ENCODE peak calls at places on chromosomes 13 and 19, in ten cellular contexts. A is GM12865; B is NCI-H2171 treated with DMSO at 0.1 percent for 48 hours; N is stimulated activated CD8-positive, alpha-beta memory T cell treated with anti-CD3 and anti-CD28 coated beads, Interleukin-12 subunit alpha, Interleukin-12 subunit beta, amount 100 ng/mL, for 4 hours; D is activated naive CD4-positive, alpha-beta T cell treated with Interleukin-2 at 50 U/mL for 16 hours; S is stimulated activated CD4-positive, alpha-beta T cell treated with anti-CD3 and anti-CD28 coated beads, Interleukin-15, amount 100 ng/mL, for 24 hours; T is neural crest cell; P is CD4-positive, alpha-beta T cell; M is activated CD8-positive, alpha-beta memory T cell treated with anti-CD3 and anti-CD28 coated beads for 1 hour; R is GOT3. K is an unnamed sample.

GRCh38 chr13:52454459-52454824 is 836 bp upstream of the CKAP2 start:
- DNase-seq in M (no peak), A (peak), P (no peak), T (no peak), D (peak), N (no peak), B (peak), S (peak), R (no peak), K (no peak)

GRCh38 chr19:53823380-53824120 is 564 bp downstream of the NLRP12 start:
- DNase-seq in B (no peak), T (no peak), S (no peak), A (no peak), D (no peak), R (no peak), M (no peak), P (no peak), N (no peak), K (no peak)

GRCh38 chr19:51059715-51060114 is 5.2 kb downstream of the KLK13 start:
- DNase-seq in M (no peak), R (no peak), B (no peak), S (no peak), D (no peak), A (no peak), P (no peak), N (no peak), T (no peak), K (no peak)

GRCh38 chr13:76157926-76158325 is 521.8 kb downstream of the LMO7 start:
- DNase-seq in T (no peak), D (no peak), S (no peak), M (no peak), R (no peak), N (no peak), P (no peak), A (no peak), B (no peak), K (no peak)

GRCh38 chr13:108923386-108924061 is 294.1 kb downstream of the MYO16 start:
- DNase-seq in N (no peak), A (no peak), T (no peak), M (no peak), R (no peak), S (no peak), P (no peak), D (no peak), B (no peak), K (no peak)

GRCh38 chr13:45769072-45769471 is 67.0 kb downstream of the CBY2 start:
- DNase-seq in N (no peak), B (no peak), A (no peak), P (no peak), M (no peak), T (no peak), D (no peak), R (no peak), S (no peak), K (no peak)

GRCh38 chr19:54335164-54335563 is 3.8 kb downstream of the LILRA4 start:
- DNase-seq in P (no peak), R (no peak), D (no peak), N (no peak), B (no peak), T (no peak), A (no peak), S (no peak), M (no peak), K (no peak)

GRCh38 chr19:12648088-12648487 is 18.5 kb downstream of the MAN2B1 start:
- DNase-seq in P (no peak), N (no peak), B (no peak), M (no peak), D (no peak), S (no peak), A (no peak), R (no peak), T (no peak), K (no peak)

GRCh38 chr19:16587031-16588023 is 15.1 kb upstream of the SLC35E1 start:
- DNase-seq in R (no peak), T (no peak), P (peak), B (peak), S (peak), M (peak), D (peak), A (peak), N (peak), K (peak)

GRCh38 chr19:46776927-46777911 is 11.2 kb downstream of the SLC1A5 start:
- DNase-seq in M (no peak), T (no peak), S (peak), D (no peak), A (no peak), N (no peak), P (no peak), R (no peak), B (no peak), K (no peak)

GRCh38 chr13:65830411-65831172 is 1399.5 kb downstream of the PCDH9 start:
- DNase-seq in T (no peak), R (no peak), N (no peak), P (no peak), D (no peak), B (no peak), M (no peak), S (no peak), A (no peak), K (no peak)

GRCh38 chr19:1210227-1210538 is 4.6 kb downstream of the STK11 start:
- DNase-seq in S (no peak), R (no peak), T (no peak), A (no peak), B (no peak), P (no peak), M (no peak), D (no peak), N (no peak), K (no peak)

GRCh38 chr13:40401911-40402776 is 264.3 kb downstream of the FOXO1 start:
- DNase-seq in T (no peak), R (peak), A (peak), B (no peak), M (no peak), S (peak), N (peak), P (no peak), D (peak), K (no peak)

GRCh38 chr13:114310961-114311360 is 3.3 kb upstream of the CHAMP1 start:
- DNase-seq in M (no peak), N (no peak), A (no peak), S (no peak), P (no peak), R (no peak), D (no peak), B (no peak), T (no peak), K (no peak)

GRCh38 chr13:19618925-19619324 is 14.5 kb upstream of the MPHOSPH8 start:
- DNase-seq in D (no peak), M (no peak), T (peak), B (no peak), A (peak), N (no peak), P (no peak), R (no peak), S (no peak), K (no peak)

GRCh38 chr19:21491161-21491560 is 14.2 kb upstream of the ZNF429 start:
- DNase-seq in B (no peak), D (no peak), S (no peak), A (no peak), T (no peak), P (no peak), R (no peak), M (no peak), N (no peak), K (no peak)

GRCh38 chr19:16347706-16348105 is 23.1 kb downstream of the KLF2 start:
- DNase-seq in B (no peak), P (no peak), R (no peak), T (no peak), D (no peak), S (no peak), M (no peak), N (no peak), A (no peak), K (no peak)

GRCh38 chr13:74306496-74306895 is 172.3 kb upstream of the KLF12 start:
- DNase-seq in M (no peak), N (no peak), B (peak), A (no peak), S (no peak), P (no peak), R (no peak), D (no peak), T (no peak), K (no peak)

GRCh38 chr19:7848779-7849457 is 18.9 kb downstream of the EVI5L start:
- DNase-seq in M (no peak), S (no peak), N (no peak), T (no peak), B (no peak), R (no peak), P (no peak), D (no peak), A (no peak), K (no peak)

GRCh38 chr13:99577934-99578917 is 77.0 kb downstream of the TM9SF2 start:
- DNase-seq in P (no peak), B (no peak), N (no peak), S (no peak), D (no peak), A (peak), M (no peak), T (peak), R (no peak), K (no peak)

GRCh38 chr19:5369962-5370367 is 29.4 kb upstream of the PTPRS start:
- DNase-seq in P (peak), R (no peak), N (peak), D (peak), B (peak), T (peak), M (no peak), S (peak), A (peak), K (no peak)

GRCh38 chr13:109883181-109884180 is 97.1 kb upstream of the IRS2 start:
- DNase-seq in R (no peak), S (no peak), A (no peak), M (no peak), D (no peak), B (no peak), T (no peak), P (no peak), N (no peak), K (no peak)

GRCh38 chr13:28685892-28686291 is 27.0 kb downstream of the POMP start:
- DNase-seq in R (no peak), A (no peak), B (no peak), T (no peak), N (no peak), D (no peak), P (no peak), S (no peak), M (no peak), K (no peak)

GRCh38 chr19:49853852-49854849 is 3.2 kb downstream of the PTOV1 start:
- DNase-seq in R (no peak), T (no peak), A (no peak), S (no peak), M (no peak), B (no peak), N (no peak), D (no peak), P (no peak), K (no peak)

GRCh38 chr13:28820099-28821051 is at the start of gene MTUS2:
- DNase-seq in M (no peak), P (no peak), D (peak), R (no peak), B (no peak), A (peak), T (peak), S (peak), N (peak), K (no peak)

GRCh38 chr13:37651371-37651770 is 52.8 kb upstream of the POSTN start:
- DNase-seq in D (no peak), M (no peak), B (no peak), T (no peak), S (no peak), N (no peak), A (no peak), R (no peak), P (no peak), K (no peak)

GRCh38 chr19:43735957-43736356 is 18.8 kb downstream of the SMG9 start:
- DNase-seq in N (no peak), D (no peak), M (no peak), B (no peak), R (no peak), A (no peak), P (no peak), T (no peak), S (no peak), K (no peak)

GRCh38 chr19:34382471-34382870 is 17.5 kb downstream of the GPI start:
- DNase-seq in N (no peak), M (no peak), R (no peak), P (no peak), S (no peak), T (no peak), A (no peak), B (no peak), D (no peak), K (no peak)

GRCh38 chr13:75366380-75367280 is 115.3 kb downstream of the TBC1D4 start:
- DNase-seq in T (no peak), B (no peak), D (no peak), M (no peak), N (no peak), A (no peak), S (no peak), R (no peak), P (no peak), K (no peak)

GRCh38 chr13:111165611-111166010 is 50.5 kb downstream of the ARHGEF7 start:
- DNase-seq in P (no peak), N (no peak), T (no peak), S (no peak), R (no peak), D (no peak), M (no peak), A (peak), B (no peak), K (no peak)

GRCh38 chr19:13835791-13836723 is 40.8 kb downstream of the ZSWIM4 start:
- DNase-seq in N (no peak), A (no peak), S (no peak), B (no peak), D (no peak), P (no peak), M (no peak), R (no peak), T (no peak), K (no peak)

GRCh38 chr13:25802579-25802978 is 249.2 kb downstream of the SHISA2 start:
- DNase-seq in N (no peak), M (no peak), R (no peak), T (no peak), P (no peak), D (no peak), B (no peak), A (peak), S (no peak), K (no peak)

GRCh38 chr13:81442904-81443303 is 1102.0 kb upstream of the SPRY2 start:
- DNase-seq in P (no peak), M (no peak), R (no peak), D (no peak), A (no peak), T (no peak), B (no peak), S (no peak), N (no peak), K (no peak)

GRCh38 chr19:4267101-4267900 is 11.8 kb upstream of the SHD start:
- DNase-seq in A (peak), T (peak), S (peak), M (peak), D (peak), P (peak), R (no peak), N (peak), B (peak), K (no peak)

GRCh38 chr19:5063873-5064645 is 95.1 kb downstream of the KDM4B start:
- DNase-seq in N (no peak), P (no peak), M (no peak), S (no peak), R (no peak), A (no peak), D (no peak), B (no peak), T (no peak), K (no peak)

GRCh38 chr13:95437561-95437960 is 115.0 kb upstream of the CLDN10 start:
- DNase-seq in A (no peak), N (no peak), D (no peak), S (no peak), T (no peak), M (no peak), B (no peak), P (no peak), R (no peak), K (no peak)

GRCh38 chr19:46353730-46354528 is 7.0 kb downstream of the PPP5C start:
- DNase-seq in T (no peak), A (no peak), D (no peak), N (no peak), P (no peak), B (no peak), M (no peak), R (no peak), S (no peak), K (no peak)

GRCh38 chr13:51246411-51247298 is 24.5 kb downstream of the FAM124A start:
- DNase-seq in A (no peak), M (no peak), N (no peak), T (no peak), B (peak), S (no peak), P (no peak), D (no peak), R (no peak), K (no peak)

GRCh38 chr13:92414851-92415250 is 811.8 kb upstream of the GPC6 start:
- DNase-seq in A (no peak), M (no peak), R (no peak), T (no peak), D (no peak), S (no peak), B (no peak), N (no peak), P (no peak), K (no peak)

K was measured in T-helper 22 cell.